ENCODE peak calls at places on chromosomes 1 and 21, in six cellular contexts. G is breast epithelium, J is H54, B is IMR-90, Y is NB4, P is transverse colon. C is an unnamed sample.

GRCh38 chr1:183893561-183894289 is 88.8 kb downstream of the RGL1 start:
- DNase-seq in G (no peak), J (no peak), B (no peak), Y (no peak), P (no peak), C (no peak)

GRCh38 chr1:160821627-160822026 is 25.7 kb downstream of the LY9 start:
- DNase-seq in G (no peak), J (no peak), B (no peak), Y (peak), P (no peak), C (no peak)

GRCh38 chr1:118963456-118964430 is 24.4 kb downstream of the TBX15 start:
- DNase-seq in G (no peak), J (no peak), B (peak), Y (peak), P (no peak), C (no peak)

GRCh38 chr21:38825269-38825668 is 19.5 kb downstream of the ETS2 start:
- DNase-seq in G (no peak), J (no peak), B (no peak), Y (no peak), P (no peak), C (no peak)

GRCh38 chr1:85398391-85399064 is 66.4 kb downstream of the DDAH1 start:
- DNase-seq in G (no peak), J (no peak), B (peak), Y (no peak), P (no peak), C (no peak)

GRCh38 chr21:45033791-45034555 is 40.4 kb upstream of the ADARB1 start:
- DNase-seq in G (no peak), J (no peak), B (peak), Y (no peak), P (no peak), C (no peak)

GRCh38 chr1:51301152-51301843 is 29.1 kb downstream of the TTC39A start:
- DNase-seq in G (no peak), J (no peak), B (no peak), Y (no peak), P (no peak), C (no peak)

GRCh38 chr1:233261615-233262168 is 33.8 kb downstream of the PCNX2 start:
- DNase-seq in G (no peak), J (no peak), B (no peak), Y (no peak), P (no peak), C (no peak)

GRCh38 chr1:27004471-27005165 is 8.0 kb downstream of the TENT5B start:
- DNase-seq in G (no peak), J (no peak), B (peak), Y (peak), P (no peak), C (no peak)

GRCh38 chr1:27559466-27560030 is 44.4 kb downstream of the AHDC1 start:
- DNase-seq in G (no peak), J (no peak), B (no peak), Y (no peak), P (no peak), C (no peak)

GRCh38 chr1:19723874-19724273 is 59.2 kb downstream of the HTR6 start:
- DNase-seq in G (no peak), J (no peak), B (no peak), Y (no peak), P (no peak), C (no peak)

GRCh38 chr1:22878626-22879025 is 94.0 kb downstream of the LACTBL1 start:
- DNase-seq in G (no peak), J (no peak), B (no peak), Y (no peak), P (no peak), C (no peak)

GRCh38 chr1:209431813-209432442 is 151.6 kb upstream of the CAMK1G start:
- DNase-seq in G (no peak), J (no peak), B (no peak), Y (no peak), P (no peak), C (no peak)

GRCh38 chr1:63408331-63408730 is 40.9 kb downstream of the ALG6 start:
- DNase-seq in G (no peak), J (no peak), B (peak), Y (no peak), P (no peak), C (no peak)

GRCh38 chr21:14617836-14618235 is 71.7 kb upstream of the SAMSN1 start:
- DNase-seq in G (no peak), J (no peak), B (no peak), Y (no peak), P (no peak), C (no peak)

GRCh38 chr1:21607549-21608529 is 61.3 kb downstream of the RAP1GAP start:
- DNase-seq in G (no peak), J (peak), B (peak), Y (peak), P (peak), C (peak)

GRCh38 chr21:30194701-30195299 is 21.1 kb downstream of the CLDN8 start:
- DNase-seq in G (no peak), J (peak), B (no peak), Y (peak), P (no peak), C (no peak)

GRCh38 chr1:40404670-40405462 is 31.3 kb downstream of the SMAP2 start:
- DNase-seq in G (no peak), J (peak), B (peak), Y (peak), P (no peak), C (peak)

GRCh38 chr1:8560611-8561544 is 243.0 kb downstream of the SLC45A1 start:
- DNase-seq in G (no peak), J (no peak), B (peak), Y (peak), P (no peak), C (peak)

GRCh38 chr21:42755766-42756579 is 102.6 kb downstream of the PDE9A start:
- DNase-seq in G (no peak), J (no peak), B (no peak), Y (no peak), P (no peak), C (no peak)

GRCh38 chr1:94757931-94758330 is 62.2 kb upstream of the SLC44A3 start:
- DNase-seq in G (peak), J (no peak), B (no peak), Y (no peak), P (no peak), C (peak)

GRCh38 chr1:213568929-213569815 is 418.6 kb upstream of the PROX1 start:
- DNase-seq in G (no peak), J (no peak), B (no peak), Y (no peak), P (no peak), C (no peak)

GRCh38 chr1:79741720-79742421 is 735.3 kb upstream of the ADGRL4 start:
- DNase-seq in G (no peak), J (no peak), B (no peak), Y (no peak), P (no peak), C (no peak)

GRCh38 chr1:26153966-26154572 is 4.8 kb upstream of the FAM110D start:
- DNase-seq in G (no peak), J (no peak), B (no peak), Y (no peak), P (no peak), C (no peak)

GRCh38 chr1:17119744-17120482 is 662 bp upstream of the PADI2 start:
- DNase-seq in G (no peak), J (no peak), B (no peak), Y (peak), P (no peak), C (no peak)

GRCh38 chr1:58687516-58687915 is 12.3 kb downstream of the MYSM1 start:
- DNase-seq in G (no peak), J (no peak), B (no peak), Y (no peak), P (no peak), C (no peak)

GRCh38 chr21:36005018-36005417 is 55.3 kb downstream of the SETD4 start:
- DNase-seq in G (no peak), J (no peak), B (peak), Y (peak), P (peak), C (no peak)

GRCh38 chr1:101178688-101179491 is 57.9 kb upstream of the S1PR1 start:
- DNase-seq in G (no peak), J (no peak), B (no peak), Y (peak), P (no peak), C (no peak)

GRCh38 chr21:29148535-29148934 is 18.1 kb downstream of the MAP3K7CL start:
- DNase-seq in G (no peak), J (no peak), B (peak), Y (no peak), P (no peak), C (no peak)

GRCh38 chr1:172895761-172896160 is 155.0 kb downstream of the TNFSF18 start:
- DNase-seq in G (no peak), J (no peak), B (no peak), Y (no peak), P (no peak), C (no peak)

GRCh38 chr1:8825985-8826481 is 8.6 kb upstream of the RERE start:
- DNase-seq in G (no peak), J (peak), B (peak), Y (no peak), P (no peak), C (no peak)

GRCh38 chr1:3038113-3038551 is 16.9 kb downstream of the ACTRT2 start:
- DNase-seq in G (no peak), J (no peak), B (no peak), Y (no peak), P (no peak), C (peak)

GRCh38 chr1:245874942-245875580 is 632.0 kb downstream of the SMYD3 start:
- DNase-seq in G (peak), J (no peak), B (peak), Y (no peak), P (peak), C (peak)

GRCh38 chr21:23217597-23217996 is 2219.4 kb downstream of the NCAM2 start:
- DNase-seq in G (no peak), J (no peak), B (no peak), Y (no peak), P (no peak), C (no peak)

GRCh38 chr1:234600418-234601216 is 9.4 kb downstream of the IRF2BP2 start:
- DNase-seq in G (no peak), J (no peak), B (no peak), Y (peak), P (peak), C (peak)

GRCh38 chr1:14627608-14628489 is 29.4 kb downstream of the KAZN start:
- DNase-seq in G (no peak), J (no peak), B (no peak), Y (no peak), P (no peak), C (no peak)

GRCh38 chr1:92709738-92710137 is 75.2 kb downstream of the EVI5 start:
- DNase-seq in G (no peak), J (no peak), B (peak), Y (no peak), P (no peak), C (peak)

GRCh38 chr1:180954766-180955165 is 42.1 kb downstream of the KIAA1614 start:
- DNase-seq in G (no peak), J (no peak), B (no peak), Y (no peak), P (no peak), C (no peak)

GRCh38 chr21:31075844-31076243 is 37.6 kb upstream of the KRTAP19-8 start:
- DNase-seq in G (no peak), J (no peak), B (no peak), Y (no peak), P (no peak), C (no peak)

GRCh38 chr1:224929335-224930237 is at the start of gene DNAH14:
- DNase-seq in G (peak), J (no peak), B (peak), Y (peak), P (peak), C (peak)

GRCh38 chr1:177425241-177425640 is 254.5 kb downstream of the BRINP2 start:
- DNase-seq in G (no peak), J (no peak), B (no peak), Y (no peak), P (no peak), C (no peak)

GRCh38 chr1:177429234-177429633 is 258.5 kb downstream of the BRINP2 start:
- DNase-seq in G (no peak), J (no peak), B (no peak), Y (no peak), P (no peak), C (no peak)

GRCh38 chr1:177426533-177426932 is 255.8 kb downstream of the BRINP2 start:
- DNase-seq in G (no peak), J (no peak), B (no peak), Y (no peak), P (no peak), C (no peak)

GRCh38 chr1:177432897-177433296 is 262.1 kb downstream of the BRINP2 start:
- DNase-seq in G (no peak), J (no peak), B (peak), Y (peak), P (no peak), C (no peak)

DNA sequence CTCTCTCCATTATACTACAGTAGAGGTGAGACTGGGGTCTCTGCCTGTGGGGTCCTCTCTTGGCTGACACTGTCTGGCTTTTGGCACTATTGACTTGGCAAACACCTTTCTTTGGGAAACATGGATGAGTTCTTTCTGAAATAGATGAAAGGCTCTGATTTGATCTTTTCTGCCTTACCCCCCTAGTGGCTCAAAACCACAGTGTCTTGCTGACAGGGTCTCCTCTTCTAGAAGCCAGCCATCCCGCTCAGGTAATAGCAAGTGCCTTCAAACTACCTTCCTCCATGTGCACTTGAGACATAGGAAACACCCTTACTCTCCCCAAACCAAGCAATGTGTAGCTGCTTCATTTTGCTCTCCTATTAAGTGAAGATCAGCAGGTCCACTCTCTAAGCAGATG is 260.4 kb downstream of the BRINP2 start:
- DNase-seq in G (no peak), J (no peak), B (no peak), Y (no peak), P (no peak), C (no peak)
- TF ChIP-seq POLR2A in G (no peak), J (no peak), B (no peak), Y (no peak), P (no peak), C (no peak)

GRCh38 chr21:37563641-37564340 is 197.2 kb downstream of the DYRK1A start:
- DNase-seq in G (peak), J (peak), B (peak), Y (peak), P (peak), C (peak)
- TF ChIP-seq POLR2A in G (peak), J (peak), B (peak), Y (peak), P (peak), C (peak)

GRCh38 chr1:42334240-42335049 is 590 bp downstream of the FOXJ3 start:
- DNase-seq in G (peak), J (peak), B (peak), Y (peak), P (peak), C (peak)

GRCh38 chr1:42335809-42336518 is 929 bp upstream of the FOXJ3 start:
- DNase-seq in G (no peak), J (peak), B (peak), Y (peak), P (no peak), C (peak)

GRCh38 chr1:42336978-42337377 is 1.9 kb upstream of the FOXJ3 start:
- DNase-seq in G (no peak), J (no peak), B (no peak), Y (no peak), P (no peak), C (no peak)

GRCh38 chr1:42333662-42334239 is 1.3 kb downstream of the FOXJ3 start:
- DNase-seq in G (no peak), J (no peak), B (peak), Y (peak), P (no peak), C (no peak)

GRCh38 chr1:42335050-42335808 is at the start of gene FOXJ3:
- DNase-seq in G (peak), J (peak), B (peak), Y (peak), P (peak), C (peak)
- TF ChIP-seq POLR2A in G (peak), J (peak), B (peak), Y (peak), P (peak), C (peak)

DNA sequence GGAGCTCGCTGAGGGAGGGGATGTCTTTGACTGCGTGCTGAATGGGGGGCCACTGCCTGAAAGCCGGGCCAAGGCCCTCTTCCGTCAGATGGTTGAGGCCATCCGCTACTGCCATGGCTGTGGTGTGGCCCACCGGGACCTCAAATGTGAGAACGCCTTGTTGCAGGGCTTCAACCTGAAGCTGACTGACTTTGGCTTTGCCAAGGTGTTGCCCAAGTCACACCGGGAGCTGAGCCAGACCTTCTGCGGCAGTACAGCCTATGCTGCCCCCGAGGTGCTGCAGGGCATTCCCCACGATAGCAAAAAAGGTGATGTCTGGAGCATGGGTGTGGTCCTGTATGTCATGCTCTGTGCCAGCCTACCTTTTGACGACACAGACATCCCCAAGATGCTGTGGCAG is 1.4 kb downstream of the TSSK3 start:
- DNase-seq in G (peak), J (no peak), B (no peak), Y (no peak), P (no peak), C (peak)
- TF ChIP-seq POLR2A in G (no peak), J (no peak), B (no peak), Y (no peak), P (no peak), C (no peak)

DNA sequence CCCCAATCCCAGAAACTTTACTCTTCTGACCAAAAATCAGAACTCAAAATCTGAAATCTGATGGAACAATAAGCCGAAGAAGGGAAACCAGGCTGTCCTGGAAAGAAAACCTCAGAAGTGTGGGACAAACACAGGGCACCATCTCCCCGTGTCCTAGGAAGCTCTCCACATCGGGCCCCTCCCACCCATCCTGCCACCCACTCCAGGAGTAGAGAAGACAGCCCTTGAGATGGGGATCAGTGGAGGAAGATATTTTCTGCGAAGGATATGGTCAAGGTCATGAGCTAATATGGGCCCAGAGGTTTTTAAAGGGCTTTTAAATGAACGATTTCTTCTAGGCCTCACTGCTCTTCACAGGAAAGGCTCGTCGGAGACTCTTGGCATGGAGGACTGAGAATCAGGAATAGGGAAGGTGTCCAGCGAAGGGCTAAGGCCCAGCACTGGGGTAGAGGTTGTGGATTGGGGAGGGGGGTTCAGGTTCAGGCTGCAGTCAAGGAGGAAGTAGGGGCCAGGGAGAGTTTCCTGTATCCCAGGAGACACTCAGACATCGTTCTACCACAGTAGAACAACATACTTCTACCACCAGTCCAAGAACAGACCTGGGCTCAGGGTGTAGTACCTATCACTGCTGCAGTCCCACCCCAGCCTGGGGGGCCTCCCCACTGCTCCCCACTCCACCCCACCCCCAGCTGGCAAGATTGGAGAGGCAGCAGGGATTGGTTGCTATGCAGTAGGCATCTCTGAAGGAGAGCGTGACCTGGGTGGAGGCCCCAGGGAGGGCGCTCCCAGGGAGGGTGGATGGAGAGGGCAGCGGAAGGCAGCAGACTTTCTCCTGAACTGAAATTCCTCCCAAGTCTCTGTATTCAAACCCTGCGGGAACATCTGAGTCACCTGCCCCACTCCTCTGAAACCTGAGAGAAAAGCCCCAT is 1.2 kb upstream of the S100A5 start:
- DNase-seq in G (no peak), J (no peak), B (no peak), Y (peak), P (no peak), C (no peak)
- TF ChIP-seq POLR2A in G (no peak), J (peak), B (no peak), Y (no peak), P (no peak), C (no peak)

C was measured in body of pancreas.